ENCODE peak calls at places on chromosomes 13 and 19, in eight cellular contexts. One of them, this sample, is unnamed.

GRCh38 chr19:10554760-10555612 is 10.8 kb downstream of the KRI1 start:
- DNase-seq in adipocyte: no peak
- DNase-seq in foreskin fibroblast: no peak
- DNase-seq in hepatocyte: no peak
- DNase-seq in CD8-positive, alpha-beta T cell: no peak
- DNase-seq in NCI-H2029 treated with DMSO at 0.1 percent for 48 hours: no peak
- DNase-seq in NCI-H2107: no peak
- DNase-seq in SHP77 treated with DMSO at 0.1 percent for 48 hours: no peak
- DNase-seq in this sample: no peak

GRCh38 chr13:39023761-39024160 is 14.1 kb downstream of the PROSER1 start:
- DNase-seq in adipocyte: peak; percentile 7
- DNase-seq in foreskin fibroblast: peak; percentile 11
- DNase-seq in hepatocyte: peak; percentile 55
- DNase-seq in CD8-positive, alpha-beta T cell: no peak
- DNase-seq in NCI-H2029 treated with DMSO at 0.1 percent for 48 hours: no peak
- DNase-seq in NCI-H2107: no peak
- DNase-seq in SHP77 treated with DMSO at 0.1 percent for 48 hours: no peak
- DNase-seq in this sample: peak; percentile 12

GRCh38 chr13:112144616-112145220 is 77.8 kb downstream of the SOX1 start:
- DNase-seq in adipocyte: no peak
- DNase-seq in foreskin fibroblast: no peak
- DNase-seq in hepatocyte: no peak
- DNase-seq in CD8-positive, alpha-beta T cell: no peak
- DNase-seq in NCI-H2029 treated with DMSO at 0.1 percent for 48 hours: no peak
- DNase-seq in NCI-H2107: no peak
- DNase-seq in SHP77 treated with DMSO at 0.1 percent for 48 hours: no peak
- DNase-seq in this sample: no peak

GRCh38 chr19:39017646-39018045 is 14.7 kb downstream of the FBXO27 start:
- DNase-seq in adipocyte: no peak
- DNase-seq in foreskin fibroblast: no peak
- DNase-seq in hepatocyte: no peak
- DNase-seq in CD8-positive, alpha-beta T cell: no peak
- DNase-seq in NCI-H2029 treated with DMSO at 0.1 percent for 48 hours: no peak
- DNase-seq in NCI-H2107: no peak
- DNase-seq in SHP77 treated with DMSO at 0.1 percent for 48 hours: no peak
- DNase-seq in this sample: no peak

GRCh38 chr19:18292810-18293641 is 11.6 kb upstream of the JUND start:
- DNase-seq in adipocyte: peak; percentile 73
- DNase-seq in foreskin fibroblast: peak; percentile 89
- DNase-seq in hepatocyte: peak; percentile 91
- DNase-seq in CD8-positive, alpha-beta T cell: peak; percentile 37
- DNase-seq in NCI-H2029 treated with DMSO at 0.1 percent for 48 hours: peak; percentile 37
- DNase-seq in NCI-H2107: no peak
- DNase-seq in SHP77 treated with DMSO at 0.1 percent for 48 hours: no peak
- DNase-seq in this sample: peak; percentile 82

GRCh38 chr13:81929988-81930387 is 1589.1 kb upstream of the SPRY2 start:
- DNase-seq in adipocyte: peak; percentile 78
- DNase-seq in foreskin fibroblast: no peak
- DNase-seq in hepatocyte: peak; percentile 51
- DNase-seq in CD8-positive, alpha-beta T cell: no peak
- DNase-seq in NCI-H2029 treated with DMSO at 0.1 percent for 48 hours: no peak
- DNase-seq in NCI-H2107: no peak
- DNase-seq in SHP77 treated with DMSO at 0.1 percent for 48 hours: peak; percentile 62
- DNase-seq in this sample: peak; percentile 6

GRCh38 chr13:113202912-113203311 is 5.6 kb downstream of the PCID2 start:
- DNase-seq in adipocyte: no peak
- DNase-seq in foreskin fibroblast: no peak
- DNase-seq in hepatocyte: no peak
- DNase-seq in CD8-positive, alpha-beta T cell: no peak
- DNase-seq in NCI-H2029 treated with DMSO at 0.1 percent for 48 hours: no peak
- DNase-seq in NCI-H2107: no peak
- DNase-seq in SHP77 treated with DMSO at 0.1 percent for 48 hours: no peak
- DNase-seq in this sample: no peak

GRCh38 chr13:97004096-97004876 is 10.0 kb upstream of the OXGR1 start:
- DNase-seq in adipocyte: peak; percentile 63
- DNase-seq in foreskin fibroblast: peak; percentile 73
- DNase-seq in hepatocyte: peak; percentile 22
- DNase-seq in CD8-positive, alpha-beta T cell: no peak
- DNase-seq in NCI-H2029 treated with DMSO at 0.1 percent for 48 hours: no peak
- DNase-seq in NCI-H2107: no peak
- DNase-seq in SHP77 treated with DMSO at 0.1 percent for 48 hours: no peak
- DNase-seq in this sample: peak; percentile 55

GRCh38 chr19:6216236-6216995 is 63.4 kb downstream of the MLLT1 start:
- DNase-seq in adipocyte: no peak
- DNase-seq in foreskin fibroblast: no peak
- DNase-seq in hepatocyte: no peak
- DNase-seq in CD8-positive, alpha-beta T cell: no peak
- DNase-seq in NCI-H2029 treated with DMSO at 0.1 percent for 48 hours: no peak
- DNase-seq in NCI-H2107: no peak
- DNase-seq in SHP77 treated with DMSO at 0.1 percent for 48 hours: no peak
- DNase-seq in this sample: no peak

GRCh38 chr13:57630661-57631606 is 610 bp upstream of the PCDH17 start:
- DNase-seq in adipocyte: peak; percentile 10
- DNase-seq in foreskin fibroblast: peak; percentile 8
- DNase-seq in hepatocyte: peak; percentile 35
- DNase-seq in CD8-positive, alpha-beta T cell: no peak
- DNase-seq in NCI-H2029 treated with DMSO at 0.1 percent for 48 hours: no peak
- DNase-seq in NCI-H2107: no peak
- DNase-seq in SHP77 treated with DMSO at 0.1 percent for 48 hours: no peak
- DNase-seq in this sample: no peak

GRCh38 chr13:53198017-53198416 is 169.4 kb downstream of the OLFM4 start:
- DNase-seq in adipocyte: no peak
- DNase-seq in foreskin fibroblast: no peak
- DNase-seq in hepatocyte: no peak
- DNase-seq in CD8-positive, alpha-beta T cell: no peak
- DNase-seq in NCI-H2029 treated with DMSO at 0.1 percent for 48 hours: no peak
- DNase-seq in NCI-H2107: no peak
- DNase-seq in SHP77 treated with DMSO at 0.1 percent for 48 hours: peak; percentile 40
- DNase-seq in this sample: no peak

GRCh38 chr13:48567521-48568331 is 34.8 kb upstream of the RCBTB2 start:
- DNase-seq in adipocyte: peak; percentile 91
- DNase-seq in foreskin fibroblast: peak; percentile 45
- DNase-seq in hepatocyte: peak; percentile 18
- DNase-seq in CD8-positive, alpha-beta T cell: no peak
- DNase-seq in NCI-H2029 treated with DMSO at 0.1 percent for 48 hours: no peak
- DNase-seq in NCI-H2107: no peak
- DNase-seq in SHP77 treated with DMSO at 0.1 percent for 48 hours: no peak
- DNase-seq in this sample: peak; percentile 12

GRCh38 chr19:41997121-41997850 is 3.3 kb upstream of the ATP1A3 start:
- DNase-seq in adipocyte: peak; percentile 80
- DNase-seq in foreskin fibroblast: peak; percentile 73
- DNase-seq in hepatocyte: peak; percentile 82
- DNase-seq in CD8-positive, alpha-beta T cell: no peak
- DNase-seq in NCI-H2029 treated with DMSO at 0.1 percent for 48 hours: no peak
- DNase-seq in NCI-H2107: no peak
- DNase-seq in SHP77 treated with DMSO at 0.1 percent for 48 hours: peak; percentile 89
- DNase-seq in this sample: peak; percentile 53

GRCh38 chr13:106491463-106491862 is 44.0 kb downstream of the EFNB2 start:
- DNase-seq in adipocyte: no peak
- DNase-seq in foreskin fibroblast: no peak
- DNase-seq in hepatocyte: no peak
- DNase-seq in CD8-positive, alpha-beta T cell: no peak
- DNase-seq in NCI-H2029 treated with DMSO at 0.1 percent for 48 hours: no peak
- DNase-seq in NCI-H2107: no peak
- DNase-seq in SHP77 treated with DMSO at 0.1 percent for 48 hours: no peak
- DNase-seq in this sample: no peak

This sample was measured in EH.